ENCODE peak calls at places on chromosome 1, in four cellular contexts. One of them, this sample, is unnamed.

GRCh38 chr1:180145446-180145845 is 9.2 kb upstream of the QSOX1 start:
- DNase-seq in K562: no peak
- DNase-seq in HepG2: no peak
- DNase-seq in GM12878: no peak
- DNase-seq in this sample: no peak

GRCh38 chr1:168362991-168363390 is 82.3 kb downstream of the TBX19 start:
- DNase-seq in K562: no peak
- DNase-seq in HepG2: no peak
- DNase-seq in GM12878: no peak
- DNase-seq in this sample: no peak

GRCh38 chr1:231934797-231935196 is 308.2 kb downstream of the DISC1 start:
- DNase-seq in K562: no peak
- DNase-seq in HepG2: peak
- DNase-seq in GM12878: no peak
- DNase-seq in this sample: peak

GRCh38 chr1:208101661-208102431 is 142.3 kb downstream of the PLXNA2 start:
- DNase-seq in K562: no peak
- DNase-seq in HepG2: peak
- DNase-seq in GM12878: no peak
- DNase-seq in this sample: no peak

GRCh38 chr1:53442297-53442696 is 16.9 kb upstream of the DMRTB1 start:
- DNase-seq in K562: no peak
- DNase-seq in HepG2: no peak
- DNase-seq in GM12878: no peak
- DNase-seq in this sample: no peak

GRCh38 chr1:87115317-87115885 is 201.0 kb downstream of the HS2ST1 start:
- DNase-seq in K562: no peak
- DNase-seq in HepG2: no peak
- DNase-seq in GM12878: no peak
- DNase-seq in this sample: no peak

GRCh38 chr1:218463194-218464156 is 118.3 kb downstream of the TGFB2 start:
- DNase-seq in K562: no peak
- DNase-seq in HepG2: no peak
- DNase-seq in GM12878: no peak
- DNase-seq in this sample: peak

GRCh38 chr1:238088891-238089290 is 198.2 kb upstream of the ZP4 start:
- DNase-seq in K562: no peak
- DNase-seq in HepG2: no peak
- DNase-seq in GM12878: no peak
- DNase-seq in this sample: no peak

DNA sequence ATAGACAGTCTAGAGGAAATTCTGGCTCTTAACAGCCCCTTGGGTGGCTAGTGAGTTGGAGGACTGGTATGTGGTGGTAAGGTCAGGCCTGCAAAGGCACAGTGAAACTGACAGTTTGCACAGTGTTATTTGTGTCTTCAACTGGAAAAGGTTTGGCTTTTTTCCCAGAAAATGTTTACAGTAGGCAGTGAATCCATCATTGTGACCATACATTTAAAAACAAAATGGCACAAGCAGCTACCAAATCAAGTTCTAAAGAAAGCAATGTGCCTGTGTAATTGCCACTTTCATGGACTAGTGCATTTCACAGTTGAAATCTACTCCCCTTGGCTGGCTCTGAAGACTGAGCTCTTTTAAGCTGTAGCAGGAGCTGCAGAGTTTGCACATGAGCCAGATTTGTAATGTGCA is 24.8 kb downstream of the ATPAF1 start:
- DNase-seq in K562: no peak
- DNase-seq in HepG2: peak
- DNase-seq in GM12878: no peak
- DNase-seq in this sample: no peak
- TF ChIP-seq KDM1A in K562: no peak
- TF ChIP-seq KDM1A in HepG2: no peak
- TF ChIP-seq KDM1A in GM12878: no peak
- TF ChIP-seq KDM1A in this sample: no peak

GRCh38 chr1:219871427-219872057 is 56.8 kb downstream of the SLC30A10 start:
- DNase-seq in K562: no peak
- DNase-seq in HepG2: no peak
- DNase-seq in GM12878: no peak
- DNase-seq in this sample: no peak
- TF ChIP-seq BHLHE40 in K562: no peak
- TF ChIP-seq BHLHE40 in HepG2: no peak
- TF ChIP-seq BHLHE40 in GM12878: no peak
- TF ChIP-seq BHLHE40 in this sample: no peak

DNA sequence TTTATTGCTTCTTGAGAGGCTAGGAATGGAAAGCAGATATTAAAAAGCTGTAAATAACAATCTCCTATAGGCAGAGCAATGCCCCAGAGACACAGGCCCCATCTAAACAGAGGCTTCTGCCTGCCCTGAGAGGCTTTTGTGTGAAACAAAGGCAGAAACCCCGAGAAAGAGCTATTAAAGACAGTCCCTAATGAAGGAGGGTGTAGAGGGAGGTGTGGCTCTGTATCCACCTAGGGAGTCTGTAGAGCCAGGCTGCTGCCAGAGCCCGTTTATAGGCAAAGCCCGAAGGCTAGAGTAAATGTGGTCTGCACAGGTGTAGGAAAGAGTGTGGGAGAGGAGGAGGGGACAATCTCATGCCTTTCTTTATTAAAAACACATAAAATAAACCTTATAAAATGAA is 126.2 kb downstream of the FAM78B start:
- DNase-seq in K562: no peak
- DNase-seq in HepG2: no peak
- DNase-seq in GM12878: no peak
- DNase-seq in this sample: no peak
- TF ChIP-seq CHD2 in K562: no peak
- TF ChIP-seq CHD2 in HepG2: no peak
- TF ChIP-seq CHD2 in GM12878: no peak
- TF ChIP-seq CHD2 in this sample: no peak

DNA sequence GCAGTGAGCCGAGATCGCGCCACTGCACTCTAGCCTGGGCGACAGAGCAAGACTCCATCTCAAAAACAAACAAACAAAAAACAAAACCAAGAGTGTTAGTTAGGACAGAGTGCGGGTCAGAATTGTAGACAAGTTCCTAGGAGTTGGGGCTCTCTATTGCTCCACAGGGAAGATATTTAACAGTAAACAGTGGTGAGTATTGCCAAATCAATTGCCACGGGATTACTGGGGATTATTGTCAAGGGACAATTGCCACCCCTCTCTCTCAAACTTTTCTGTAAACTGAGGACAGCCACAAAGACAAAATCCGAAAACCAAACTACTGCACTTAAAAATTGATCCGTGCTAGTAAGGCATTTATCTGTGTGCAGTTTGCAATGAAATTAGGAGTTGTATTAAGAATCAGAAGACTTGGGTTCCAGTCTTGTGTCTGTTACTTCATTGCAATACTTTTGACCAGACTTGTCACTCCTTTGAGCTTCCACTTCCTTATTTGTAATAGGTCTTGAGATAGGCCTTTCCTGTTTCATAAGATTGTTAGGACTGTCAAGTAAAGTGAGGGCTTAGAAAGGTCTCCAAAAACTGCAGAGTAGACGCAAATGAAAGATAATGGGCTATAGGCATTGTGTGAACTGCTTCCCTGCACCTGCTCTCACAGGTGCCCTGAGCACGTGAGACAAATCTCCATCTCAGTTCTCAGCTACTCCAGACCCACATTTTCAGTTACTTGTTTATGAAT is 1.3 kb upstream of the S100A11 start:
- DNase-seq in K562: no peak
- DNase-seq in HepG2: no peak
- DNase-seq in GM12878: no peak
- DNase-seq in this sample: no peak
- TF ChIP-seq KDM1A in K562: no peak
- TF ChIP-seq KDM1A in HepG2: no peak
- TF ChIP-seq KDM1A in GM12878: no peak
- TF ChIP-seq KDM1A in this sample: no peak

DNA sequence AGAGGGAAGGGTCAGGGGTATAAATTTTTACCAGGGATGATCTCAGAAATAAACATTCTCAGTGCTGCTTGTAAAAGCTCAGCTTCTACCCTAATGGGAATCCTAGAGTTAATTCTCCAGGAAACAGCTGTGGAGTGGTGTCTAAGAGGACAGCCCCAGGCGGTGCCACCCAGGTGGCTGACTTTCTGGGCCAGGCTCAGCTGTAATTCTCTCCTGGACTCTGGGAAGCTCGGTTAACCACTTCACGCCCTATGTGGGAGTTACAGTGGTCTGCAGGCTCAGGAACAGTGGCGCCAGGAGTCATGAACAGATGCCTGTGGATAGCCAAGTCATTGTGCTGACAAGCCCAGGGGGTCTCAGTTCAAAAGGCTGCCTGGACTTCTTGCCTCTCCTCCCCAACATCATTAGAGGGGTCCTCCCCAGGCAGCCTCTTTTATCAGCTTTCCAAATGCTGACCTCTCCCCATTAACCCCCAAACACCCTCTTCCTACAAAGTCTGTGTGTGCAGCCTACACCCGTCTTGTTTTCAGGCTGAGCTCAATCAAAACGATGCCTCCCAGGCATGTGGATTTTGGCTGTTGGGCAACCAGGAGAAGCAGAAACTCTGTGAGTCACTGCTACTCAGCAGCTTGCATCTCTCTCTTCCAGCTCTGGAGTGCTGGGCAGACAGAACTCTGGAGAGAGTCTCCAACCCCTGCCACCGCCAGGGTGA is 1.2 kb downstream of the HHIPL2 start:
- DNase-seq in K562: no peak
- DNase-seq in HepG2: peak
- DNase-seq in GM12878: no peak
- DNase-seq in this sample: peak
- TF ChIP-seq BHLHE40 in K562: no peak
- TF ChIP-seq BHLHE40 in HepG2: no peak
- TF ChIP-seq BHLHE40 in GM12878: no peak
- TF ChIP-seq BHLHE40 in this sample: no peak

GRCh38 chr1:210361665-210362064 is 33.0 kb downstream of the HHAT start:
- DNase-seq in K562: no peak
- DNase-seq in HepG2: no peak
- DNase-seq in GM12878: no peak
- DNase-seq in this sample: no peak

GRCh38 chr1:210362526-210362925 is 33.8 kb downstream of the HHAT start:
- DNase-seq in K562: no peak
- DNase-seq in HepG2: no peak
- DNase-seq in GM12878: no peak
- DNase-seq in this sample: no peak

GRCh38 chr1:210363119-210363518 is 34.4 kb downstream of the HHAT start:
- DNase-seq in K562: no peak
- DNase-seq in HepG2: no peak
- DNase-seq in GM12878: no peak
- DNase-seq in this sample: no peak

GRCh38 chr1:210359255-210359654 is 30.6 kb downstream of the HHAT start:
- DNase-seq in K562: no peak
- DNase-seq in HepG2: no peak
- DNase-seq in GM12878: no peak
- DNase-seq in this sample: no peak

GRCh38 chr1:210360852-210361477 is 32.3 kb downstream of the HHAT start:
- DNase-seq in K562: no peak
- DNase-seq in HepG2: peak
- DNase-seq in GM12878: no peak
- DNase-seq in this sample: peak
- TF ChIP-seq CHD2 in K562: no peak
- TF ChIP-seq CHD2 in HepG2: no peak
- TF ChIP-seq CHD2 in GM12878: no peak
- TF ChIP-seq CHD2 in this sample: no peak

DNA sequence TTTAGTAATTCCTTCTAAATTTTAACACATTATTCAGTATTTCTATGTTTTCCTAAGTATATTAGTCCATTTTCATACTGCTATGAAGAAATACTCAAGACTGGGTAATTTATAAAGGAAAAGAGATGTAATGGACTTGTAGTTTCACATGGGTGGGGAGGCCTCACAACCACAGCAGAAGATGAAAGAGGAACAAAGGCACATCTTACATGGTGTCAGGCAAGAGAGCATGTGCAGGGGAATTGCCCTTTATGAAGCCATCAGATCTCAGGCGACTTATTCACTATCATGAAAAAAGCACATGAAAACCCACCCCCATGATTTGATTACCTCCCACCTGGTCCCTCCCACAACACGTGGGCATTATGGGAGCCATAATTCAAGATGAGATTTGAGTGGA is 15.6 kb downstream of the GBP5 start:
- DNase-seq in K562: no peak
- DNase-seq in HepG2: no peak
- DNase-seq in GM12878: no peak
- DNase-seq in this sample: no peak
- TF ChIP-seq KDM1A in K562: no peak
- TF ChIP-seq KDM1A in HepG2: no peak
- TF ChIP-seq KDM1A in GM12878: no peak
- TF ChIP-seq KDM1A in this sample: no peak

This sample was measured in A549.